ENCODE peak calls at places on chromosome 16, in ten cellular contexts. H, R, Q, V, G, I, M, B, S and X are unnamed samples.

GRCh38 chr16:79707867-79708266 is 107.3 kb upstream of the MAF start:
- DNase-seq in H (no peak), R (no peak), Q (peak; percentile 4), V (no peak), G (no peak), I (no peak), M (no peak), B (no peak), S (no peak), X (no peak)

GRCh38 chr16:86215233-86215978 is 294.9 kb upstream of the FOXF1 start:
- DNase-seq in H (no peak), R (no peak), Q (no peak), V (no peak), G (no peak), I (peak; percentile 15), M (no peak), B (no peak), S (no peak), X (no peak)

GRCh38 chr16:5432166-5432565 is 334.6 kb upstream of the EEF2KMT start:
- DNase-seq in H (no peak), R (no peak), Q (no peak), V (no peak), G (no peak), I (no peak), M (no peak), B (no peak), S (no peak), X (no peak)

GRCh38 chr16:75217389-75217851 is 1.4 kb upstream of the CTRB1 start:
- DNase-seq in H (no peak), R (no peak), Q (no peak), V (no peak), G (no peak), I (no peak), M (no peak), B (no peak), S (no peak), X (no peak)

GRCh38 chr16:22297871-22298733 is 893 bp downstream of the POLR3E start:
- DNase-seq in H (peak; percentile 96), R (peak; percentile 72), Q (peak; percentile 95), V (peak; percentile 69), G (peak; percentile 99), I (no peak), M (peak; percentile 58), B (peak; percentile 64), S (peak; percentile 78), X (peak; percentile 70)

GRCh38 chr16:66044089-66044488 is 322.4 kb upstream of the CDH5 start:
- DNase-seq in H (no peak), R (no peak), Q (no peak), V (no peak), G (no peak), I (no peak), M (no peak), B (no peak), S (no peak), X (no peak)

GRCh38 chr16:87135631-87136030 is 181.6 kb downstream of the C16orf95 start:
- DNase-seq in H (no peak), R (no peak), Q (no peak), V (no peak), G (no peak), I (no peak), M (no peak), B (no peak), S (no peak), X (no peak)

GRCh38 chr16:30065943-30066881 is 652 bp downstream of the ALDOA start:
- DNase-seq in H (peak; percentile 72), R (peak; percentile 40), Q (peak; percentile 65), V (peak; percentile 53), G (no peak), I (no peak), M (no peak), B (no peak), S (no peak), X (no peak)

GRCh38 chr16:3652373-3653037 is 2.0 kb upstream of the DNASE1 start:
- DNase-seq in H (no peak), R (peak; percentile 18), Q (no peak), V (no peak), G (no peak), I (peak; percentile 17), M (no peak), B (no peak), S (no peak), X (no peak)

GRCh38 chr16:85546585-85547447 is 66.3 kb upstream of the GSE1 start:
- DNase-seq in H (no peak), R (no peak), Q (no peak), V (no peak), G (no peak), I (no peak), M (no peak), B (no peak), S (no peak), X (no peak)

GRCh38 chr16:53664724-53665345 is 38.8 kb downstream of the RPGRIP1L start:
- DNase-seq in H (peak; percentile 83), R (no peak), Q (peak; percentile 93), V (peak; percentile 6), G (peak; percentile 93), I (no peak), M (no peak), B (no peak), S (no peak), X (no peak)

GRCh38 chr16:85170066-85171003 is 58.1 kb upstream of the CIBAR2 start:
- DNase-seq in H (no peak), R (no peak), Q (no peak), V (no peak), G (no peak), I (peak; percentile 59), M (no peak), B (no peak), S (no peak), X (no peak)

GRCh38 chr16:69057400-69058378 is 47.8 kb upstream of the HAS3 start:
- DNase-seq in H (peak; percentile 87), R (no peak), Q (peak; percentile 89), V (no peak), G (peak; percentile 87), I (peak; percentile 84), M (no peak), B (no peak), S (no peak), X (no peak)

GRCh38 chr16:25996052-25996451 is 304.3 kb downstream of the HS3ST4 start:
- DNase-seq in H (no peak), R (no peak), Q (no peak), V (no peak), G (no peak), I (no peak), M (no peak), B (no peak), S (no peak), X (no peak)

GRCh38 chr16:81873843-81874752 is 95.0 kb downstream of the PLCG2 start:
- DNase-seq in H (peak; percentile 47), R (peak; percentile 77), Q (peak; percentile 45), V (peak; percentile 36), G (peak; percentile 45), I (no peak), M (peak; percentile 59), B (no peak), S (peak; percentile 70), X (peak; percentile 28)

GRCh38 chr16:4795181-4795827 is at the start of gene SMIM22:
- DNase-seq in H (no peak), R (no peak), Q (no peak), V (no peak), G (no peak), I (no peak), M (no peak), B (no peak), S (no peak), X (no peak)

GRCh38 chr16:11251525-11252481 is 4.2 kb downstream of the SOCS1 start:
- DNase-seq in H (peak; percentile 50), R (no peak), Q (no peak), V (peak; percentile 81), G (peak; percentile 33), I (no peak), M (no peak), B (peak; percentile 78), S (no peak), X (peak; percentile 65)

GRCh38 chr16:22252317-22252716 is 44.9 kb upstream of the POLR3E start:
- DNase-seq in H (no peak), R (no peak), Q (no peak), V (no peak), G (no peak), I (no peak), M (no peak), B (no peak), S (no peak), X (no peak)

GRCh38 chr16:85688586-85689284 is at the start of gene GINS2:
- DNase-seq in H (peak; percentile 86), R (peak; percentile 93), Q (peak; percentile 91), V (peak; percentile 92), G (peak; percentile 80), I (peak; percentile 94), M (peak; percentile 73), B (peak; percentile 79), S (peak; percentile 89), X (peak; percentile 86)

GRCh38 chr16:4064950-4065352 is 51.3 kb downstream of the ADCY9 start:
- DNase-seq in H (no peak), R (no peak), Q (no peak), V (peak; percentile 41), G (no peak), I (no peak), M (no peak), B (peak; percentile 18), S (no peak), X (no peak)

GRCh38 chr16:20192801-20193200 is 119.1 kb upstream of the GPR139 start:
- DNase-seq in H (no peak), R (no peak), Q (no peak), V (no peak), G (no peak), I (no peak), M (no peak), B (no peak), S (no peak), X (no peak)

GRCh38 chr16:847681-848445 is 47.3 kb upstream of the GNG13 start:
- DNase-seq in H (no peak), R (no peak), Q (no peak), V (no peak), G (no peak), I (no peak), M (no peak), B (no peak), S (no peak), X (no peak)

GRCh38 chr16:31333686-31334649 is 21.0 kb upstream of the ITGAX start:
- DNase-seq in H (peak; percentile 10), R (peak; percentile 54), Q (peak; percentile 31), V (peak; percentile 17), G (peak; percentile 31), I (no peak), M (no peak), B (no peak), S (no peak), X (no peak)

GRCh38 chr16:912684-913613 is 57.8 kb downstream of the LMF1 start:
- DNase-seq in H (no peak), R (no peak), Q (no peak), V (no peak), G (no peak), I (peak; percentile 58), M (peak; percentile 54), B (no peak), S (no peak), X (no peak)

GRCh38 chr16:88690341-88691128 is 4.2 kb upstream of the SNAI3 start:
- DNase-seq in H (no peak), R (no peak), Q (no peak), V (no peak), G (no peak), I (no peak), M (no peak), B (no peak), S (no peak), X (no peak)

GRCh38 chr16:70526403-70526802 is 2.8 kb downstream of the SF3B3 start:
- DNase-seq in H (no peak), R (no peak), Q (no peak), V (no peak), G (no peak), I (no peak), M (no peak), B (no peak), S (no peak), X (no peak)

GRCh38 chr16:24834459-24835335 is 11.1 kb upstream of the SLC5A11 start:
- DNase-seq in H (peak; percentile 59), R (peak; percentile 52), Q (peak; percentile 58), V (no peak), G (peak; percentile 34), I (no peak), M (no peak), B (no peak), S (peak; percentile 27), X (no peak)

GRCh38 chr16:56836410-56836834 is 28.6 kb upstream of the SLC12A3 start:
- DNase-seq in H (no peak), R (no peak), Q (no peak), V (no peak), G (no peak), I (no peak), M (no peak), B (no peak), S (no peak), X (no peak)